ENCODE peak calls at places on chromosomes 12 and 14, in ten cellular contexts. One of them, this sample, is unnamed.

GRCh38 chr12:118359541-118359915 is 13.2 kb downstream of the TAOK3 start:
- DNase-seq in hypothalamus: no peak
- DNase-seq in HFF-Myc: no peak
- DNase-seq in naive thymus-derived CD8-positive, alpha-beta T cell: no peak
- DNase-seq in HTR-8/SVneo: no peak
- DNase-seq in fibroblast of lung: no peak
- DNase-seq in CD8-positive, alpha-beta memory T cell: no peak
- DNase-seq in GM19239: no peak
- DNase-seq in T-helper 2 cell: no peak
- DNase-seq in cardiac septum: no peak
- DNase-seq in this sample: no peak

GRCh38 chr12:64701283-64701682 is 57.9 kb downstream of the GNS start:
- DNase-seq in hypothalamus: no peak
- DNase-seq in HFF-Myc: no peak
- DNase-seq in naive thymus-derived CD8-positive, alpha-beta T cell: no peak
- DNase-seq in HTR-8/SVneo: no peak
- DNase-seq in fibroblast of lung: no peak
- DNase-seq in CD8-positive, alpha-beta memory T cell: no peak
- DNase-seq in GM19239: no peak
- DNase-seq in T-helper 2 cell: no peak
- DNase-seq in cardiac septum: no peak
- DNase-seq in this sample: no peak

GRCh38 chr14:34616360-34616759 is 13.6 kb downstream of the SNX6 start:
- DNase-seq in hypothalamus: no peak
- DNase-seq in HFF-Myc: no peak
- DNase-seq in naive thymus-derived CD8-positive, alpha-beta T cell: no peak
- DNase-seq in HTR-8/SVneo: no peak
- DNase-seq in fibroblast of lung: no peak
- DNase-seq in CD8-positive, alpha-beta memory T cell: no peak
- DNase-seq in GM19239: no peak
- DNase-seq in T-helper 2 cell: no peak
- DNase-seq in cardiac septum: no peak
- DNase-seq in this sample: no peak

GRCh38 chr12:98332626-98333025 is 182.8 kb upstream of the TMPO start:
- DNase-seq in hypothalamus: no peak
- DNase-seq in HFF-Myc: no peak
- DNase-seq in naive thymus-derived CD8-positive, alpha-beta T cell: no peak
- DNase-seq in HTR-8/SVneo: no peak
- DNase-seq in fibroblast of lung: no peak
- DNase-seq in CD8-positive, alpha-beta memory T cell: no peak
- DNase-seq in GM19239: no peak
- DNase-seq in T-helper 2 cell: no peak
- DNase-seq in cardiac septum: no peak
- DNase-seq in this sample: no peak

GRCh38 chr14:61128382-61129167 is 147.5 kb downstream of the SLC38A6 start:
- DNase-seq in hypothalamus: no peak
- DNase-seq in HFF-Myc: no peak
- DNase-seq in naive thymus-derived CD8-positive, alpha-beta T cell: no peak
- DNase-seq in HTR-8/SVneo: no peak
- DNase-seq in fibroblast of lung: no peak
- DNase-seq in CD8-positive, alpha-beta memory T cell: no peak
- DNase-seq in GM19239: no peak
- DNase-seq in T-helper 2 cell: no peak
- DNase-seq in cardiac septum: no peak
- DNase-seq in this sample: no peak

GRCh38 chr12:124241776-124242528 is 52.9 kb upstream of the RFLNA start:
- DNase-seq in hypothalamus: no peak
- DNase-seq in HFF-Myc: no peak
- DNase-seq in naive thymus-derived CD8-positive, alpha-beta T cell: no peak
- DNase-seq in HTR-8/SVneo: no peak
- DNase-seq in fibroblast of lung: no peak
- DNase-seq in CD8-positive, alpha-beta memory T cell: no peak
- DNase-seq in GM19239: no peak
- DNase-seq in T-helper 2 cell: no peak
- DNase-seq in cardiac septum: no peak
- DNase-seq in this sample: no peak

GRCh38 chr14:90520326-90520725 is 123.5 kb downstream of the CALM1 start:
- DNase-seq in hypothalamus: no peak
- DNase-seq in HFF-Myc: no peak
- DNase-seq in naive thymus-derived CD8-positive, alpha-beta T cell: no peak
- DNase-seq in HTR-8/SVneo: no peak
- DNase-seq in fibroblast of lung: no peak
- DNase-seq in CD8-positive, alpha-beta memory T cell: no peak
- DNase-seq in GM19239: no peak
- DNase-seq in T-helper 2 cell: no peak
- DNase-seq in cardiac septum: no peak
- DNase-seq in this sample: no peak

GRCh38 chr14:75315143-75315542 is 36.5 kb downstream of the FOS start:
- DNase-seq in hypothalamus: no peak
- DNase-seq in HFF-Myc: no peak
- DNase-seq in naive thymus-derived CD8-positive, alpha-beta T cell: no peak
- DNase-seq in HTR-8/SVneo: no peak
- DNase-seq in fibroblast of lung: peak
- DNase-seq in CD8-positive, alpha-beta memory T cell: no peak
- DNase-seq in GM19239: no peak
- DNase-seq in T-helper 2 cell: no peak
- DNase-seq in cardiac septum: no peak
- DNase-seq in this sample: no peak

GRCh38 chr12:131794573-131794972 is 33.6 kb upstream of the MMP17 start:
- DNase-seq in hypothalamus: no peak
- DNase-seq in HFF-Myc: no peak
- DNase-seq in naive thymus-derived CD8-positive, alpha-beta T cell: no peak
- DNase-seq in HTR-8/SVneo: no peak
- DNase-seq in fibroblast of lung: no peak
- DNase-seq in CD8-positive, alpha-beta memory T cell: no peak
- DNase-seq in GM19239: no peak
- DNase-seq in T-helper 2 cell: no peak
- DNase-seq in cardiac septum: no peak
- DNase-seq in this sample: no peak

GRCh38 chr12:57810450-57810849 is 8.1 kb downstream of the AVIL start:
- DNase-seq in hypothalamus: no peak
- DNase-seq in HFF-Myc: no peak
- DNase-seq in naive thymus-derived CD8-positive, alpha-beta T cell: no peak
- DNase-seq in HTR-8/SVneo: no peak
- DNase-seq in fibroblast of lung: peak
- DNase-seq in CD8-positive, alpha-beta memory T cell: no peak
- DNase-seq in GM19239: no peak
- DNase-seq in T-helper 2 cell: no peak
- DNase-seq in cardiac septum: no peak
- DNase-seq in this sample: no peak

GRCh38 chr14:100110801-100111200 is 45.6 kb downstream of the EVL start:
- DNase-seq in hypothalamus: no peak
- DNase-seq in HFF-Myc: no peak
- DNase-seq in naive thymus-derived CD8-positive, alpha-beta T cell: no peak
- DNase-seq in HTR-8/SVneo: no peak
- DNase-seq in fibroblast of lung: no peak
- DNase-seq in CD8-positive, alpha-beta memory T cell: peak
- DNase-seq in GM19239: no peak
- DNase-seq in T-helper 2 cell: no peak
- DNase-seq in cardiac septum: no peak
- DNase-seq in this sample: no peak

This sample was measured in CD4-positive, alpha-beta T cell.